ENCODE peak calls at places on chromosome 9, in six cellular contexts. Z is psoas muscle, W is colonic mucosa, E is HCT116, C is kidney epithelial cell, U is fibroblast of lung. L is an unnamed sample.

GRCh38 chr9:130745210-130745800 is 51.7 kb downstream of the EXOSC2 start:
- DNase-seq in Z (no peak), W (no peak), E (no peak), C (no peak), U (no peak), L (no peak)

GRCh38 chr9:101601904-101602765 is 7.4 kb upstream of the PPP3R2 start:
- DNase-seq in Z (no peak), W (peak; percentile 29), E (peak; percentile 31), C (peak; percentile 14), U (peak; percentile 61), L (no peak)

GRCh38 chr9:5897851-5898250 is 7.2 kb downstream of the MLANA start:
- DNase-seq in Z (no peak), W (no peak), E (no peak), C (no peak), U (no peak), L (no peak)

GRCh38 chr9:78548666-78549065 is 251.7 kb downstream of the PSAT1 start:
- DNase-seq in Z (no peak), W (no peak), E (no peak), C (no peak), U (no peak), L (no peak)

GRCh38 chr9:95025213-95026170 is 292.0 kb downstream of the FANCC start:
- DNase-seq in Z (peak; percentile 68), W (peak; percentile 61), E (no peak), C (peak; percentile 83), U (peak; percentile 90), L (no peak)

GRCh38 chr9:14440062-14440461 is 126.1 kb upstream of the NFIB start:
- DNase-seq in Z (no peak), W (no peak), E (no peak), C (no peak), U (no peak), L (no peak)

GRCh38 chr9:82780017-82780416 is 282.9 kb downstream of the RASEF start:
- DNase-seq in Z (no peak), W (no peak), E (no peak), C (no peak), U (no peak), L (no peak)

GRCh38 chr9:124652203-124652992 is 118.7 kb downstream of the NR6A1 start:
- DNase-seq in Z (peak; percentile 20), W (no peak), E (no peak), C (peak; percentile 81), U (peak; percentile 52), L (no peak)

GRCh38 chr9:86176468-86176867 is 77.1 kb upstream of the GOLM1 start:
- DNase-seq in Z (no peak), W (no peak), E (no peak), C (no peak), U (no peak), L (no peak)

GRCh38 chr9:76180541-76180940 is 213.7 kb downstream of the RFK start:
- DNase-seq in Z (no peak), W (no peak), E (peak; percentile 2), C (no peak), U (no peak), L (no peak)

GRCh38 chr9:70040506-70040905 is 3.1 kb upstream of the MAMDC2 start:
- DNase-seq in Z (no peak), W (no peak), E (no peak), C (no peak), U (no peak), L (no peak)

DNA sequence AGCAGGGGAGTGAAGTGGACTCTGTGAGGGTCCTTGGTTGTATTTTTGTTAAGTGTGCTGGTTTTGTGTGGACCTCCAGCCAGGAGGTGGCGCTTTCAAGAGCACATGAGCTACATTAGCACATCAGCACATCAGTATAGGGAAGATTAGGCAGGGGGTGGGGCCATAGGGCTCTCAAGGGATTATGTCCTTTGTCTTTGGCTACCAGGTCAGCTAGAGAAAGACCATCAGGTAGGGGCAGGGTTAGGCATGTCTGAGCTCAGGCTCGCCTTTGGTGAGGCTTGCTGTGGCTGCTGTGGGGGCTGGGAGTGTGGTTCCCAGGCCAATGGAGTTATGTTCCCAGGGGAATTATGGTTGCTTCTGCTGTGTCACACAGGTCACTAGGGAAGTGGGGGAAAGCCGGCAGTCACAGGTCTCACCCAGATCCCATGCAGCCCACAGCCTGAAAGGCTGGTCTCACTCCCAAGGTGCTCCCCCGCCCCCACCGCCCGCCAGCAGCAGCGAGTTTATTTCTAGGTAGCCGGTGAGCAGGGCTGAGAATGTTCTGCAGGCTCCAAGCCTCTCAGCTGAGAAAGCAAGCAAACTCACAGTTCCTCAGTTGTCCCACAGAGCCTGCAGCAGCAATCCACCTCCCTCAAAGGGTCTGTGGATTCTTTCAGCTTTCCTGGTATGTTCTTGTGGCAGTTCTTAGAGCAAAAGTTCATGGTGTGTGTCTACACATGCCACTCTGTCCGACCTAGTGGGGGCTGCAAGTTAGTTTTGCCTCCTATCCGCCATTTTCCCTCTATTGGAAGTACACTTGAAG is 13.7 kb downstream of the OR1J1 start:
- DNase-seq in Z (no peak), W (no peak), E (peak; percentile 28), C (no peak), U (no peak), L (no peak)
- TF ChIP-seq CTCF in Z (no peak), W (no peak), E (no peak), C (peak; percentile 13), U (no peak), L (no peak)

GRCh38 chr9:89996106-89996505 is 391.3 kb downstream of the GADD45G start:
- DNase-seq in Z (no peak), W (peak; percentile 53), E (no peak), C (no peak), U (no peak), L (no peak)

GRCh38 chr9:89994988-89995613 is 390.3 kb downstream of the GADD45G start:
- DNase-seq in Z (no peak), W (no peak), E (no peak), C (no peak), U (no peak), L (no peak)

GRCh38 chr9:89993678-89994630 is 389.1 kb downstream of the GADD45G start:
- DNase-seq in Z (peak; percentile 59), W (peak; percentile 66), E (no peak), C (no peak), U (no peak), L (peak; percentile 80)

GRCh38 chr9:89999176-89999533 is 394.3 kb downstream of the GADD45G start:
- DNase-seq in Z (no peak), W (peak; percentile 74), E (no peak), C (no peak), U (no peak), L (no peak)

DNA sequence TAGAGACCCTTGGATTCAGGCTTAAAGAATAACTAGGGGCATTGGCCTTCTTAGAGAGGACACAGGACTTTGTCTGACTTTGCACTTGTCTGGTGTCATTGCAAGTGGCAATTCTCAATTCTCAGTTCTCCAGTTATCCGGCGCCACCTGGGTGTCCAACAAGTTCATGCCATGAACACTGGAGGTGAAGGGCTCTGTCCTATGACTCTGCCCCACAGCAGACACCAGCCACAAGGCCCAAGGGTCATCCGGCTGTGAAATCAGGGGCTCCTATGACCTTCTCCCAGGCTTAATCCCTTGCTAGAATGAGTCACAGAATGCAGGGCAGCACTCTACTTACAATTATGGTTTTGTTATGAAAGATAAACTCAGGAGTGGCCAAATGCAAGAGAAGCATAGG is 391.9 kb downstream of the GADD45G start:
- DNase-seq in Z (no peak), W (peak; percentile 63), E (no peak), C (no peak), U (peak; percentile 22), L (no peak)
- TF ChIP-seq CTCF in Z (no peak), W (no peak), E (no peak), C (no peak), U (no peak), L (no peak)

DNA sequence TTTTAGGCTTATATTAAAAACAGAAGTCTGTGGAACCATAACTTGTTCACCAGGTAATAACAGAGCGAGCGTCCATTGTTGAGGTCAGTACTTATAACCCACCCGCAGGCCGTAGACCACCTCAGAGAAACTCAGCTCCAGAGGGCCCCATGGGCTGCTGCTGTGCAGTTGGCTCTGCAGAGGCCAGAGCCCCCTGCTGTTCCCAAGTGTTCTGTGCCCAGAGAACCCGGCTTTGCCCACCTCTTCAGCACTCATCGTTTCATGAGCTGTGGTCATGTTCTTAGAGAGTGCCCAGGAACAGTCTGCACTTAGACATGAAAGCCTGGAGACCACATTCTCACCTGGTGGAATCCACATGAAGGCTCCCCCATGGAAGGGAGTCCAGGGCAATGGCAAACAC is 50.4 kb upstream of the SLC2A8 start:
- DNase-seq in Z (no peak), W (no peak), E (no peak), C (no peak), U (no peak), L (no peak)
- TF ChIP-seq CTCF in Z (no peak), W (no peak), E (peak; percentile 7), C (no peak), U (peak; percentile 42), L (no peak)

DNA sequence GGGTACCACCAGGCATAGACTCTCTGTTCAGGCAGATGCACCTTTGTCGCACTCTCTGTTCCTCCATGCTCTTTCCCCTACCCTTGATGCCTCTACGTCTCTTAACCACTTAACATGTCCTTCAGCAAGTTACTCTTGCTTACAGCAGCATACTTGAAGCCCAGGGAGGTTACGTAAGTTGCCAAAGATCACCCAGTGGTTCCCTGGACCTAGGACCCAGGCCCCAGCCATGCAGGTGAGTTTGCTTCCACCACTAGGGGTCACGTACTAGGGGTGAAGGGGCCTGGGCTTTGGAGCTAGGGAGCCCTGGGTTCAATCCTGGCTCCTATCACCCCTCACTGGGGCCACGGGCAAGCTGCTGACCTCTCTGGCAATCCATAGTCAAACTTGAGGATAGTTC is 8.9 kb downstream of the AKNA start:
- DNase-seq in Z (no peak), W (no peak), E (no peak), C (no peak), U (no peak), L (no peak)
- TF ChIP-seq CTCF in Z (no peak), W (no peak), E (no peak), C (no peak), U (no peak), L (no peak)

GRCh38 chr9:404229-404628 is 189.6 kb downstream of the DOCK8 start:
- DNase-seq in Z (no peak), W (no peak), E (no peak), C (no peak), U (no peak), L (no peak)

DNA sequence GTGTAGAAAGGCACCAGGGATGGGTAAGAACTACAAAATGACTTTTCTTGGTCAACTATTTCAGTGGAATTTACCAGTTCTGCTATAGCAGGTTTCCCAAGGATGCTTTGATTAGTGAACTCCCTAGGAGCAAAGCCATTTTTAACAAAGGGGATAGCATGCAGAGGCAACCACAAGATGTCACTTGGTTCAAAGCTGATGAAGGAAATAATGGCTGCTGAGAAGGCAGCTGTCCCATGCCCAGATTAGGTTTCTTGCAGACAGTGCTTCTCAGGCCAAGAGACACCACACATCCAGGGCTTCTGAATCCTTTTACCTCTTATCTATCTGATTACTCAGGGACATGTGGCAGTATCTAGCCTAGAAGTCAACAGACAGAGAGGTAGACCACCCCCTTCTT is 192.6 kb downstream of the DOCK8 start:
- DNase-seq in Z (no peak), W (no peak), E (no peak), C (no peak), U (no peak), L (no peak)
- TF ChIP-seq CTCF in Z (peak; percentile 23), W (no peak), E (peak; percentile 28), C (no peak), U (no peak), L (no peak)

L was measured in CD14-positive monocyte.